ENCODE peak calls at places on chromosomes 7 and 10, in seven cellular contexts. E, W, Q, U, R, S and G are unnamed samples.

GRCh38 chr10:49362596-49363260 is 33.2 kb downstream of the DRGX start:
- DNase-seq in E (no peak), W (no peak), Q (no peak), U (no peak), R (no peak), S (no peak), G (no peak)

GRCh38 chr7:135369405-135369804 is 135.8 kb downstream of the STRA8 start:
- DNase-seq in E (no peak), W (no peak), Q (no peak), U (no peak), R (no peak), S (no peak), G (no peak)

GRCh38 chr7:30403477-30403876 is 75.1 kb downstream of the NOD1 start:
- DNase-seq in E (no peak), W (no peak), Q (no peak), U (no peak), R (no peak), S (no peak), G (no peak)

GRCh38 chr10:96025566-96025965 is 17.8 kb upstream of the CCNJ start:
- DNase-seq in E (peak; percentile 37), W (no peak), Q (no peak), U (peak; percentile 35), R (peak; percentile 52), S (no peak), G (no peak)

GRCh38 chr7:158409120-158409519 is 178.5 kb downstream of the PTPRN2 start:
- DNase-seq in E (no peak), W (no peak), Q (no peak), U (no peak), R (no peak), S (no peak), G (no peak)

GRCh38 chr10:15320118-15320517 is 51.0 kb downstream of the FAM171A1 start:
- DNase-seq in E (no peak), W (no peak), Q (no peak), U (no peak), R (no peak), S (no peak), G (no peak)

GRCh38 chr7:34739651-34740300 is 81.8 kb downstream of the NPSR1 start:
- DNase-seq in E (no peak), W (no peak), Q (no peak), U (peak; percentile 42), R (no peak), S (no peak), G (no peak)

GRCh38 chr10:46557319-46558140 is 1.1 kb upstream of the GPRIN2 start:
- DNase-seq in E (no peak), W (no peak), Q (peak; percentile 8), U (peak; percentile 14), R (peak; percentile 90), S (no peak), G (no peak)

GRCh38 chr10:15121707-15122106 is 24.6 kb downstream of the RPP38 start:
- DNase-seq in E (no peak), W (no peak), Q (no peak), U (no peak), R (no peak), S (no peak), G (no peak)

GRCh38 chr10:58275908-58276307 is 6.9 kb downstream of the CISD1 start:
- DNase-seq in E (peak; percentile 24), W (peak; percentile 77), Q (no peak), U (peak; percentile 46), R (no peak), S (no peak), G (no peak)

GRCh38 chr10:15824498-15824897 is 35.8 kb downstream of the MINDY3 start:
- DNase-seq in E (no peak), W (peak; percentile 37), Q (no peak), U (peak; percentile 1), R (no peak), S (no peak), G (no peak)

GRCh38 chr10:132637477-132638129 is 100.0 kb downstream of the INPP5A start:
- DNase-seq in E (peak; percentile 51), W (peak; percentile 68), Q (peak; percentile 22), U (peak; percentile 51), R (no peak), S (no peak), G (no peak)

GRCh38 chr10:52740913-52741675 is 31.5 kb downstream of the MBL2 start:
- DNase-seq in E (peak; percentile 65), W (peak; percentile 23), Q (peak; percentile 39), U (peak; percentile 48), R (peak; percentile 94), S (no peak), G (no peak)

GRCh38 chr7:92057375-92057774 is 76.9 kb downstream of the CYP51A1 start:
- DNase-seq in E (peak; percentile 25), W (peak; percentile 7), Q (no peak), U (no peak), R (no peak), S (no peak), G (no peak)

GRCh38 chr7:158707610-158708009 is 3.0 kb upstream of the NCAPG2 start:
- DNase-seq in E (no peak), W (no peak), Q (no peak), U (no peak), R (peak; percentile 27), S (no peak), G (no peak)

GRCh38 chr7:142581341-142581740 is 167.9 kb upstream of the PRSS1 start:
- DNase-seq in E (no peak), W (no peak), Q (peak; percentile 41), U (no peak), R (no peak), S (no peak), G (peak; percentile 4)